ENCODE peak calls at places on chromosomes 16 and 17, in eight cellular contexts. K is fibroblast of lung, H is colonic mucosa, M is SK-N-SH, J is IMR-90, A is HCT116, X is astrocyte, Z is endodermal cell. U is an unnamed sample. For H3K4me1, the result is how much of the 10 kb centered on the place peaks cover.

GRCh38 chr17:7848131-7848579 is 6.7 kb upstream of the TMEM88 start:
- DNase-seq in K (no peak), H (no peak), M (no peak), J (no peak), A (no peak), X (no peak), Z (no peak), U (no peak)

GRCh38 chr16:69127966-69128510 is 4.3 kb downstream of the CHTF8 start:
- DNase-seq in K (no peak), H (no peak), M (no peak), J (no peak), A (no peak), X (no peak), Z (no peak), U (no peak)

GRCh38 chr16:14112539-14112856 is 41.4 kb downstream of the MRTFB start:
- DNase-seq in K (no peak), H (no peak), M (no peak), J (no peak), A (no peak), X (no peak), Z (no peak), U (no peak)

GRCh38 chr17:76485569-76485968 is 15.7 kb downstream of the RHBDF2 start:
- DNase-seq in K (no peak), H (no peak), M (no peak), J (no peak), A (no peak), X (no peak), Z (no peak), U (no peak)

GRCh38 chr17:3527896-3528603 is 29.6 kb downstream of the TRPV3 start:
- DNase-seq in K (no peak), H (no peak), M (no peak), J (no peak), A (no peak), X (no peak), Z (no peak), U (no peak)

GRCh38 chr17:29933379-29933778 is 3.4 kb upstream of the SSH2 start:
- DNase-seq in K (peak), H (no peak), M (no peak), J (peak), A (peak), X (peak), Z (peak), U (no peak)

GRCh38 chr17:49439673-49440571 is 25.2 kb upstream of the PHB1 start:
- DNase-seq in K (no peak), H (no peak), M (no peak), J (peak), A (no peak), X (peak), Z (peak), U (no peak)

GRCh38 chr17:75386430-75386829 is 19.0 kb downstream of the GRB2 start:
- DNase-seq in K (no peak), H (no peak), M (no peak), J (no peak), A (no peak), X (no peak), Z (no peak), U (no peak)

GRCh38 chr16:4813251-4814003 is 11.0 kb upstream of the ROGDI start:
- DNase-seq in K (no peak), H (no peak), M (no peak), J (no peak), A (no peak), X (no peak), Z (no peak), U (no peak)

GRCh38 chr16:75745242-75745641 is 19.0 kb upstream of the CPHXL start:
- DNase-seq in K (no peak), H (no peak), M (no peak), J (no peak), A (no peak), X (no peak), Z (no peak), U (no peak)

GRCh38 chr17:79922161-79922569 is 82.9 kb upstream of the CBX4 start:
- DNase-seq in K (no peak), H (peak), M (no peak), J (no peak), A (no peak), X (no peak), Z (no peak), U (no peak)

GRCh38 chr16:29730649-29731048 is 15.1 kb downstream of the C16orf54 start:
- DNase-seq in K (no peak), H (no peak), M (no peak), J (no peak), A (no peak), X (no peak), Z (no peak), U (no peak)

GRCh38 chr16:29727452-29727851 is 18.3 kb downstream of the C16orf54 start:
- DNase-seq in K (no peak), H (no peak), M (no peak), J (no peak), A (no peak), X (no peak), Z (no peak), U (no peak)

GRCh38 chr16:29729116-29729521 is 16.7 kb downstream of the C16orf54 start:
- DNase-seq in K (peak), H (no peak), M (peak), J (peak), A (peak), X (peak), Z (peak), U (no peak)

GRCh38 chr16:29726845-29727379 is 18.9 kb downstream of the C16orf54 start:
- DNase-seq in K (no peak), H (no peak), M (no peak), J (no peak), A (no peak), X (no peak), Z (no peak), U (no peak)
- H3K27ac ChIP-seq in K (no peak), H (no peak), M (no peak), J (no peak), A (no peak), X (no peak), Z (no peak), U (no peak)

DNA sequence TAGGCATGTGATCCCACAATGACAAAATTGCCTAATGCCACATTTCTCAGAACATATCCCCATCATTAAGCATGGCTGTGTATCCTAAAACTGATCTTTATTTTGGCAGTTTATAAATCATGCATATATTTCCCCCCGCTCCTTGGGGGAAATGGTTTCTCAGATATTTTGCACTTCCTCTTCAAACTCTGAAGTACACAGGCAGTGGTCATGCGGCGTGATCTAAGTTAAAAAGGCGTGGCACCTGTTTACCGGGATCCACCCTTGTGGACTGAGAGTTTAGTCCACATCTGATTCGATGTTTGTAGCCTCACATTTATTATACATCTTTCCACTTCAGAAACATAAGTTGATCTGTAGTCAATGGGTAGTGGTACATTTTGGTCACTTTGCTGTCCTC is 51.4 kb downstream of the USP10 start:
- DNase-seq in K (no peak), H (peak), M (no peak), J (no peak), A (no peak), X (no peak), Z (no peak), U (no peak)
- H3K4me1 ChIP-seq in K (under half), H (under half), M (under half), J (under half), A (under half), X (under half), Z (under half), U (under half)

DNA sequence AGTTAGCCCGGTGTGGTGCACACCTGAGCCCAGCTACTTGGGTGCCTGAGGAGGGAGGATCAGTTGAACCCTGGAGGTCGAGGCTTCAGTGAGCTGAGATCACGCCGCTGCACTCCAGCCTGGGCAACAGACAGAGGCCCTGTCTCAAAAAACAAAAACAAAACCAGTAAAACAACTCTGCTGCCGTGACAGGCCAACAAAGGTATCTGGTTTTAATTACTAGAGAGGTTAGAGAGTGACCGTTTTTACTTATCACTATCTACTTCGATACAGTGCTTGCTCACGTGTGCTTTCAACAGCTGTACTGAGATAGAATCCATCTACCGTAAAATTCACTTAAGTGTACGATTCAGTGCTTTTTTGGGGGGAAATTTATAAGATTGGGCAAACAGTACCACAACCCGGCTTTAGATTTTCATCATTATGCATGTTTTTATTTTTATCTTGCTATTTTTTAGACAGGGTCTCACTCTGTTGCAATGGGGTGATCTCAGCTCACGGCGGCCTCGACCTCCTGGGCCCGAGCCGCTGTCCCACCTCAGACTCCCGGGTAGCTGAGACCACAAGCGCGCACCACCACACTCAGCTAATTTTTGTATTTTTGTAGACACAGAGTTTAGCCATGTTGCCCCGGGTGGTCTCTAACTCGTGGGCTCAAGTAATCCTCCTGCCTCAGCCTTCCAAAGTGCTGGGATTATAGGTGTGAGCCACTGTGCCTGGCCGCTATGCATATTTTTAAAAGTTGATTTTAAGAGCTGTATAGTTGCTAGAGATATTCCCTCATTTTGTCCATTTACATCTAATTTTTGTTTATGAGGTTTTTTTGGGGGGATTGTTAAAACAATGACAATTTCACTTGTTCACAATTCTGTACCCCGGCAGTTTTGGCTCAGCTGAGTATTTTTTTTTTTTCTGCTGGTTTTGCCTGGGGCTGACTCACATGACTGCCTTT is 30.9 kb downstream of the SERPINF1 start:
- DNase-seq in K (no peak), H (no peak), M (peak), J (no peak), A (no peak), X (no peak), Z (no peak), U (no peak)
- H3K9ac ChIP-seq in K (no peak), H (no peak), M (no peak), J (no peak), A (no peak), X (no peak), Z (no peak), U (no peak)

GRCh38 chr16:19527161-19527560 is 3.4 kb downstream of the CCP110 start:
- DNase-seq in K (no peak), H (no peak), M (no peak), J (no peak), A (no peak), X (no peak), Z (no peak), U (no peak)
- H3K27ac ChIP-seq in K (no peak), H (no peak), M (no peak), J (no peak), A (no peak), X (no peak), Z (no peak), U (no peak)

GRCh38 chr16:50644730-50645129 is 36.4 kb downstream of the SNX20 start:
- DNase-seq in K (peak), H (no peak), M (peak), J (no peak), A (peak), X (peak), Z (peak), U (no peak)
- H3K4me1 ChIP-seq in K (under half), H (under half), M (under half), J (under half), A (under half), X (under half), Z (under half), U (under half)

GRCh38 chr17:81329927-81330883 is 35.1 kb upstream of the SLC38A10 start:
- DNase-seq in K (no peak), H (peak), M (no peak), J (no peak), A (no peak), X (no peak), Z (peak), U (no peak)

GRCh38 chr17:81330884-81331245 is 35.8 kb upstream of the SLC38A10 start:
- DNase-seq in K (no peak), H (no peak), M (no peak), J (no peak), A (no peak), X (no peak), Z (no peak), U (no peak)

GRCh38 chr17:81329279-81329926 is 34.3 kb upstream of the SLC38A10 start:
- DNase-seq in K (peak), H (peak), M (peak), J (peak), A (peak), X (peak), Z (peak), U (no peak)

GRCh38 chr17:81328925-81329278 is 33.8 kb upstream of the SLC38A10 start:
- DNase-seq in K (peak), H (no peak), M (peak), J (no peak), A (no peak), X (no peak), Z (no peak), U (no peak)

GRCh38 chr17:81328489-81328888 is 33.4 kb upstream of the SLC38A10 start:
- DNase-seq in K (no peak), H (no peak), M (no peak), J (no peak), A (no peak), X (no peak), Z (no peak), U (no peak)
- H3K9ac ChIP-seq in K (no peak), H (peak), M (peak), J (no peak), A (peak), X (peak), Z (no peak), U (no peak)

GRCh38 chr16:3804426-3805016 is 76.0 kb downstream of the CREBBP start:
- DNase-seq in K (no peak), H (no peak), M (no peak), J (no peak), A (no peak), X (no peak), Z (no peak), U (no peak)
- H3K27ac ChIP-seq in K (no peak), H (no peak), M (no peak), J (no peak), A (no peak), X (no peak), Z (no peak), U (no peak)

GRCh38 chr16:70751593-70751992 is 49.4 kb downstream of the VAC14 start:
- DNase-seq in K (no peak), H (no peak), M (no peak), J (no peak), A (no peak), X (no peak), Z (no peak), U (no peak)
- H3K4me1 ChIP-seq in K (half or more), H (under half), M (under half), J (under half), A (under half), X (half or more), Z (under half), U (under half)

GRCh38 chr16:49634235-49635008 is 221.5 kb downstream of the ZNF423 start:
- DNase-seq in K (no peak), H (no peak), M (no peak), J (no peak), A (no peak), X (no peak), Z (peak), U (no peak)

GRCh38 chr16:49630783-49631182 is 225.1 kb downstream of the ZNF423 start:
- DNase-seq in K (no peak), H (no peak), M (no peak), J (no peak), A (no peak), X (no peak), Z (peak), U (no peak)

GRCh38 chr16:49632111-49632797 is 223.7 kb downstream of the ZNF423 start:
- DNase-seq in K (no peak), H (no peak), M (no peak), J (no peak), A (no peak), X (no peak), Z (peak), U (peak)

GRCh38 chr16:49631521-49632041 is 224.3 kb downstream of the ZNF423 start:
- DNase-seq in K (peak), H (no peak), M (no peak), J (peak), A (no peak), X (peak), Z (peak), U (peak)

DNA sequence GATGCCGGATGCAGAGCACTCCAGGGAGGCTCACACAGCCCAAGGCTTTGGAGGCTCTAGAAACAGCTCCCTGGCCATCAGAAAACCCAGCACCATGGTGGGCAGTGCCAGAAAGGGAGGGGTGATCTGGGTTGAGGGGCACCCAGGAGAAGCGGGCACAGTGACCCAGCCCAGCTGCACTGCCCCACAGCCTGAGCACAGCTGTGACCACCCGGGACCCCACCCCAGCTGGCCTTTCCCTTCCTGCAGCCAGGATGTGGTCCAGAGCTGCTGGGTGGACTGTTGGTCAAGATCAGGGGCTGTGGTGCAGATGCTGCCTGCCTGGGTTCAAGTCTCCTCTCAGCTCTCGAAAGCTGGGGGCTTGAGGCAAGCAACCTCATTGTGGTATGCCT is 223.1 kb downstream of the ZNF423 start:
- DNase-seq in K (no peak), H (no peak), M (no peak), J (no peak), A (no peak), X (no peak), Z (peak), U (no peak)
- H3K9ac ChIP-seq in K (no peak), H (no peak), M (no peak), J (no peak), A (no peak), X (no peak), Z (no peak), U (peak)

DNA sequence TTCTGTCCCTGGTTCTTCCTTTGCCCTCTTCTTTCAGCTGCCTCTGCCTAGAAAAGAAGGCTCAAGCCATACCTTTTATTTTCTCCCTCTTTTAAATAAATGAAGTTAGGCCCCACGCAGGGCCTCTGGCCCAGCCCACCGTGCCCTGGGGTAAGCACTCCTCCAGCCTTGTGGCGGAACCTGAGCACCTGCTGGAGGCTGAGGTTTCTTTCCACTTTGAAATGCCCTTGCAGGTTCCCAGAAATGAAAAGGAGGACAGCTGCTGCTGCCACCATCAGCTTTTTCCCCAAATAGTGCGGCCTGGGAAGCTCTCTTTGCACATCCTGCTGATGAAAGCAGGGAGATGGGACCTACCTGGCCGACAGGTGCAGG is 139.4 kb downstream of the CCDC182 start:
- DNase-seq in K (no peak), H (no peak), M (no peak), J (no peak), A (no peak), X (no peak), Z (no peak), U (no peak)
- H3K27ac ChIP-seq in K (no peak), H (peak), M (peak), J (no peak), A (no peak), X (no peak), Z (peak), U (peak)

U was measured in DND-41.